ENCODE peak calls at places on chromosomes 1 and 21, in seven cellular contexts. F, J, E, Y, D, K and W are unnamed samples.

GRCh38 chr21:45865106-45865835 is 116.3 kb upstream of the COL6A1 start:
- DNase-seq in F (peak; percentile 91), J (no peak), E (no peak), Y (peak; percentile 88), D (no peak), K (no peak), W (no peak)

GRCh38 chr1:234768569-234769283 is 158.7 kb upstream of the IRF2BP2 start:
- DNase-seq in F (no peak), J (peak; percentile 71), E (no peak), Y (no peak), D (no peak), K (no peak), W (no peak)

GRCh38 chr1:119371800-119372199 is 3.2 kb downstream of the HAO2 start:
- DNase-seq in F (no peak), J (no peak), E (no peak), Y (no peak), D (peak; percentile 6), K (no peak), W (no peak)

GRCh38 chr1:41498391-41498790 is 13.9 kb upstream of the EDN2 start:
- DNase-seq in F (peak; percentile 55), J (no peak), E (no peak), Y (no peak), D (no peak), K (no peak), W (no peak)

GRCh38 chr1:171739646-171740045 is 2.2 kb downstream of the VAMP4 start:
- DNase-seq in F (no peak), J (no peak), E (no peak), Y (peak; percentile 53), D (no peak), K (no peak), W (no peak)

GRCh38 chr1:12472798-12473551 is 145.0 kb downstream of the DHRS3 start:
- DNase-seq in F (peak; percentile 47), J (peak; percentile 78), E (no peak), Y (no peak), D (no peak), K (no peak), W (no peak)

GRCh38 chr1:50879137-50879536 is 80.9 kb downstream of the FAF1 start:
- DNase-seq in F (no peak), J (no peak), E (no peak), Y (no peak), D (no peak), K (no peak), W (no peak)

GRCh38 chr1:62076286-62076685 is 118.4 kb upstream of the L1TD1 start:
- DNase-seq in F (peak; percentile 85), J (no peak), E (no peak), Y (peak; percentile 88), D (peak; percentile 2), K (no peak), W (no peak)

GRCh38 chr1:244301595-244302130 is 150.0 kb downstream of the ADSS2 start:
- DNase-seq in F (no peak), J (no peak), E (no peak), Y (no peak), D (no peak), K (no peak), W (no peak)